ENCODE peak calls at places on chromosomes 12 and 14, in ten cellular contexts. L, Z, O, P, Q, D, H, V, Y and G are unnamed samples.

GRCh38 chr14:28751467-28752058 is 15.0 kb upstream of the FOXG1 start:
- DNase-seq in V (peak; percentile 76), H (peak; percentile 78), Z (peak; percentile 49), L (no peak), D (peak; percentile 55), Y (peak; percentile 31), P (no peak), Q (no peak), O (peak; percentile 70), G (peak; percentile 78)

GRCh38 chr12:52395761-52396434 is 10.2 kb downstream of the KRT82 start:
- DNase-seq in P (no peak), Z (peak; percentile 83), Y (peak; percentile 33), Q (peak; percentile 58), O (no peak), V (peak; percentile 76), H (peak; percentile 58), D (peak; percentile 37), L (peak; percentile 33), G (no peak)

GRCh38 chr12:114686421-114687268 is 2.7 kb upstream of the TBX3 start:
- DNase-seq in V (no peak), Y (no peak), Z (no peak), P (no peak), O (no peak), Q (no peak), H (no peak), L (no peak), D (no peak), G (no peak)

GRCh38 chr14:75113932-75114539 is 12.8 kb downstream of the NEK9 start:
- DNase-seq in L (no peak), Q (no peak), P (no peak), V (no peak), Z (no peak), Y (no peak), D (no peak), H (no peak), O (no peak), G (no peak)

GRCh38 chr14:55138091-55138490 is 9.0 kb downstream of the LGALS3 start:
- DNase-seq in V (no peak), L (no peak), H (no peak), D (no peak), P (no peak), Y (peak; percentile 12), Z (no peak), O (no peak), Q (no peak), G (no peak)

GRCh38 chr14:54535126-54535525 is 25.4 kb downstream of the CGRRF1 start:
- DNase-seq in L (no peak), V (peak; percentile 31), D (peak; percentile 58), Y (no peak), Q (no peak), Z (no peak), O (peak; percentile 1), P (no peak), H (peak; percentile 34), G (no peak)

GRCh38 chr14:35808076-35808657 is 928 bp downstream of the RALGAPA1 start:
- DNase-seq in Q (peak; percentile 28), Z (no peak), Y (peak; percentile 38), D (no peak), P (no peak), O (peak; percentile 16), H (no peak), V (peak; percentile 12), L (no peak), G (no peak)

GRCh38 chr12:17579148-17580026 is 510.6 kb downstream of the RERGL start:
- DNase-seq in V (no peak), Z (no peak), Q (no peak), H (no peak), P (no peak), Y (no peak), L (no peak), D (no peak), O (no peak), G (no peak)

GRCh38 chr12:75455839-75456238 is 24.7 kb upstream of the GLIPR1 start:
- DNase-seq in O (no peak), Z (no peak), P (no peak), V (no peak), D (no peak), Q (no peak), L (no peak), Y (no peak), H (no peak), G (no peak)

DNA sequence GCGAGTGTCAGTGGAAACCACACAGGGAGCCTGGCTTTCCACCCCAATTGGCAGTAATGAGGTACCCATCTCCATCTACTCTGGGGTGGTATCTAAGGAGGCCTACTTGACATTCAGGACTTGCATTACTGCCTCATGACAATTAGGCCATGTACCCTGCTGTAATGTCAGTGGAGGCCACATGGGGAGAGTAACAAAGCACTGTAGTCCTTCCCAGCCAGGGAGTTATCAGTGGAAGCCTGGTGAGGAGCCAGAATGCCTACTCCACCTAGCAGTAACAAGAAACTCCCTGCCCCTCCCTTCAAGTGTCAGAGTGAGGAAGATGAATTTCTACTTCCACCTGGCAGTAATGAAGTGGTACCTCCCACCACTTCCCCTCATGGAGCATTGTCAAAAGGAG is 12.5 kb downstream of the TIMM9 start:
- DNase-seq in O (no peak), L (no peak), D (no peak), P (no peak), H (peak; percentile 11), V (no peak), Q (no peak), Z (no peak), Y (no peak), G (no peak)
- TF ChIP-seq CTCF in O (no peak), L (no peak), D (no peak), P (no peak), H (no peak), V (no peak), Q (no peak), Z (peak; percentile 11), Y (no peak), G (no peak)

GRCh38 chr14:104220225-104221070 is 82.1 kb downstream of the KIF26A start:
- DNase-seq in Q (no peak), H (no peak), O (no peak), P (peak; percentile 26), V (no peak), Y (no peak), Z (no peak), D (no peak), L (no peak), G (no peak)
- H3K4me3 ChIP-seq in Q (no peak overlapping the region), H (no peak overlapping the region), O (no peak overlapping the region), P (no peak overlapping the region), V (no peak overlapping the region), Y (no peak overlapping the region), Z (no peak overlapping the region), D (no peak overlapping the region), L (no peak overlapping the region), G (no peak overlapping the region)

DNA sequence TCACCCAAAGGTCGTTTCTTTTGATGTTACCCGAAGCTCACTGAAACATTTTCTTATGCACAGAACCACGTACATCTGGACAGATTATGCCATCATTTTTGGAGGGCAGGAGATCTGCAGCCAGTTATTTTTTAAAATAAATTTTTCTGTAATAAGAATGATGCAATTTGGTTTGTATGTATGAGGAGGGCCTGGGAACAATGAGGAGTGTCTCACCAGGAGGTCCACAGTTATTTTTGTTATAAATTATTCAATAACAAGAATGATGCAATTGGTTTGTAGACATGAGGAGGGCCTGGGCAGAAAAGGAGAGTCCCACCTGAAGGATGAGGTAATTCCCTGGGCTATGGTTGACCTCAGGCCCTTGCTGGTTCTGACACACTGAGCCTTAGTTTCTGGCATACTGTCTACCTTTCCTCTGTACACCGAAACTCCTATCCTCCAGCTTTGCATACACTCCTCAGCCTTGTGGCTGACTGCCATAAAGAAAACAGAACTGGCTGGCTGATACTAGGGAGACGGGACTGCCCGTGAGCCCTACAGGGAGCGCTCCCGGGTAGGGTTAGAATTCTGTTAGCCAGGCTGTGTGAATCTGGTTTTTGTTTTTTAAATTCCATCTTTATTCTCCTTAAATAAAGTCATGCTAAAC is 9.0 kb upstream of the DCD start:
- DNase-seq in P (no peak), O (no peak), Y (no peak), Z (no peak), H (no peak), L (no peak), V (no peak), D (no peak), Q (no peak), G (no peak)
- TF ChIP-seq CTCF in P (no peak), O (no peak), Y (no peak), Z (no peak), H (no peak), L (no peak), V (no peak), D (no peak), Q (no peak), G (peak; percentile 11)

GRCh38 chr12:50567926-50568325 is 63.1 kb downstream of the DIP2B start:
- DNase-seq in Z (no peak), P (no peak), L (no peak), O (peak; percentile 25), V (peak; percentile 39), Y (no peak), H (peak; percentile 18), Q (no peak), D (no peak), G (no peak)
- H3K4me3 ChIP-seq in Z (no peak overlapping the region), P (no peak overlapping the region), L (no peak overlapping the region), O (no peak overlapping the region), V (no peak overlapping the region), Y (no peak overlapping the region), H (no peak overlapping the region), Q (no peak overlapping the region), D (no peak overlapping the region), G (no peak overlapping the region)

GRCh38 chr12:27243804-27244679 is at the start of gene STK38L:
- DNase-seq in Y (peak; percentile 94), V (peak; percentile 95), L (peak; percentile 97), O (peak; percentile 95), H (peak; percentile 98), D (peak; percentile 93), Q (peak; percentile 95), Z (peak; percentile 100), P (peak; percentile 99), G (peak; percentile 80)

GRCh38 chr12:27243006-27243405 is 1.1 kb upstream of the STK38L start:
- DNase-seq in L (no peak), P (no peak), Q (no peak), H (no peak), D (no peak), Y (no peak), O (no peak), Z (no peak), V (no peak), G (no peak)

GRCh38 chr12:27245039-27245438 is 953 bp downstream of the STK38L start:
- DNase-seq in O (peak; percentile 47), V (no peak), Z (no peak), L (no peak), D (no peak), Y (no peak), H (no peak), Q (no peak), P (no peak), G (no peak)

GRCh38 chr12:27246141-27246540 is 2.1 kb downstream of the STK38L start:
- DNase-seq in P (no peak), Q (no peak), D (no peak), H (no peak), L (no peak), O (no peak), Y (no peak), Z (no peak), V (no peak), G (no peak)

DNA sequence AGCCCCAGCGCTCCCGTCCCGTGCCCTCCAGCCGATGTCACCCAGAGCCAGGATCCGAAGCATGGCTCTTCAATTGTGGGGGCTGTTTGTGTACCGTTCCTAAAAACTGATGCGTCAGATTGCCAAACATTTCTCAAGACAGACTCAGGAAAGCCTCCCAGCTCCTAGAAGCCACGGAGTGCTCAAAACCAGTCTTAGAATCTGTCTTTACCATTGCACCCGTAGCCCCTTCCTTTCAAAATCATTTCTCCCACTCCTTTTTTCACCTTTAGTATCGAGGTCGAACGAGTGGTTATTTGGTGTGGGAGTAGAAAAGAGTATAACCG is 557 bp downstream of the STK38L start:
- DNase-seq in L (no peak), Z (no peak), Y (no peak), V (peak; percentile 68), O (peak; percentile 38), H (peak; percentile 61), Q (no peak), D (peak; percentile 55), P (no peak), G (no peak)
- TF ChIP-seq CTCF in L (no peak), Z (no peak), Y (no peak), V (no peak), O (no peak), H (no peak), Q (no peak), D (no peak), P (no peak), G (no peak)